ENCODE peak calls at places on chromosomes 2 and 18, in seven cellular contexts. O is ovary, L is tibial nerve, R is GM23248, B is endothelial cell of umbilical vein, S is HCT116, K is heart left ventricle. P is an unnamed sample. For H3K4me1, the result is how much of the 10 kb centered on the place peaks cover.

GRCh38 chr18:24567199-24567598 is 106.8 kb downstream of the HRH4 start:
- DNase-seq in O (no peak), L (no peak), R (peak), B (peak), S (no peak), K (no peak), P (no peak)

GRCh38 chr2:73851274-73851673 is 22.5 kb downstream of the STAMBP start:
- DNase-seq in O (no peak), L (no peak), R (peak), B (no peak), S (peak), K (no peak), P (no peak)

GRCh38 chr2:98483257-98483861 is 38.7 kb downstream of the INPP4A start:
- DNase-seq in O (no peak), L (no peak), R (no peak), B (no peak), S (no peak), K (no peak), P (no peak)

GRCh38 chr2:237798236-237799059 is at the start of gene RBM44:
- DNase-seq in O (no peak), L (no peak), R (no peak), B (no peak), S (no peak), K (no peak), P (no peak)

GRCh38 chr2:72289283-72289682 is 141.6 kb upstream of the CYP26B1 start:
- DNase-seq in O (no peak), L (no peak), R (peak), B (no peak), S (no peak), K (no peak), P (no peak)

GRCh38 chr2:234412726-234413125 is 84.2 kb downstream of the ARL4C start:
- DNase-seq in O (no peak), L (no peak), R (peak), B (no peak), S (no peak), K (no peak), P (no peak)

GRCh38 chr2:176531608-176532007 is 262.4 kb downstream of the MTX2 start:
- DNase-seq in O (no peak), L (no peak), R (no peak), B (no peak), S (no peak), K (no peak), P (no peak)

GRCh38 chr2:19392191-19392590 is 33.8 kb upstream of the OSR1 start:
- DNase-seq in O (no peak), L (no peak), R (no peak), B (no peak), S (no peak), K (no peak), P (no peak)

GRCh38 chr18:48829443-48830149 is 121.2 kb downstream of the SMAD7 start:
- DNase-seq in O (no peak), L (no peak), R (no peak), B (no peak), S (no peak), K (no peak), P (peak)

GRCh38 chr2:239035997-239036731 is 188.3 kb downstream of the TWIST2 start:
- DNase-seq in O (no peak), L (no peak), R (no peak), B (no peak), S (no peak), K (no peak), P (no peak)

GRCh38 chr2:29519996-29520395 is 401.4 kb downstream of the ALK start:
- DNase-seq in O (no peak), L (no peak), R (peak), B (no peak), S (no peak), K (no peak), P (no peak)

GRCh38 chr18:13178976-13179375 is 39.6 kb upstream of the LDLRAD4 start:
- DNase-seq in O (no peak), L (no peak), R (no peak), B (no peak), S (no peak), K (no peak), P (no peak)

GRCh38 chr18:41121116-41121826 is 833.8 kb upstream of the PIK3C3 start:
- DNase-seq in O (no peak), L (no peak), R (peak), B (peak), S (no peak), K (no peak), P (no peak)

GRCh38 chr2:40097691-40098376 is 318.8 kb upstream of the THUMPD2 start:
- DNase-seq in O (no peak), L (no peak), R (peak), B (no peak), S (no peak), K (no peak), P (no peak)

GRCh38 chr2:101655941-101656422 is 41.5 kb upstream of the MAP4K4 start:
- DNase-seq in O (no peak), L (no peak), R (peak), B (no peak), S (no peak), K (no peak), P (no peak)

GRCh38 chr2:47516496-47517104 is 113.6 kb downstream of the MSH2 start:
- DNase-seq in O (no peak), L (no peak), R (no peak), B (no peak), S (no peak), K (no peak), P (no peak)

GRCh38 chr2:150188177-150188576 is 299.3 kb downstream of the RND3 start:
- DNase-seq in O (no peak), L (no peak), R (peak), B (peak), S (no peak), K (no peak), P (no peak)

GRCh38 chr2:47271054-47272000 is 116.2 kb upstream of the STPG4 start:
- DNase-seq in O (no peak), L (no peak), R (no peak), B (no peak), S (no peak), K (no peak), P (no peak)

GRCh38 chr2:167925775-167926174 is 321.6 kb downstream of the STK39 start:
- DNase-seq in O (no peak), L (no peak), R (no peak), B (no peak), S (no peak), K (no peak), P (no peak)

DNA sequence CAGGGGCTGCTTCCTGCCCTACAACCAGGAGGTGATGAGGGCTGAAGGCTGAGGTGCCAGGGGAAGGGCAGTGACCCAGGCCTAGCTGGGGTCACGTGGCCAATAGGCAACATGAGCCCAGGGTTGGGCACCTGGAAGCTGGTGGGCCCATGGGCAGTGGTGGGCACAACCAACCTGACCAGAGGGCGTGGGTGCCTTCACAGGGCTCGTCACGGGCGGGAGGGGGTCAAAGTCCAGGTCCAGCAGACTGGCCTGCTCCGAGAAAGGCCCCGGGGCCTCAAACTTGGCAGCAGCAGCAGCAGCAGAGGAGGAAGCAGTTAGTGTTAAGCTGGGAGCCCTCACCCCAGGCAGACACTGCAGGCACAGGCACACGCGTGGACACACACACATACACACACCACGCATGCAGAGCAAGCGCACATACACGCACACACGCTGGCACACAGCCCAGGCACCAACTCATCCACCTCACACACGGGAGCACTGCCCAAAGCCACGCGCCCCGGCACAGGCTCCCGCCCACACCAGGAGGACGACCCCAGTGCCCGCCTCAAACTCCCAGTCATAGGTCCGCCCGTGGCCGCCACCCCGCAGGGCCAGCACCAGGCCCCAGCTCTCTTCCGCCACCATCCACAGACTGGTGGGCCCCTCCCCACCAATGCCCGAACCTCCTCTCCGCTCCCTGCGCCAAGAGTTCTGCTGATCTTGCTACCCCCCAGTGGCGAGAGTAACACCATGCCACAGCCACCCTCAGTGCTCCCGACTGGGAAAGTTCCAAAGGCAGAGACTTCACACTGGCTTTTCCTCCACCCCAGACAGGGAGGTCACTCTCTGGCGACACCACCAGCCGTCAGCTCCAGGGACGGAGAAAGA is 53.0 kb downstream of the BIN1 start:
- DNase-seq in O (no peak), L (no peak), R (no peak), B (no peak), S (no peak), K (no peak), P (no peak)
- H3K4me1 ChIP-seq in O (under half), L (under half), R (under half), B (under half), S (under half), K (under half), P (under half)

GRCh38 chr2:224570328-224570993 is 14.7 kb downstream of the CUL3 start:
- DNase-seq in O (no peak), L (no peak), R (peak), B (no peak), S (no peak), K (no peak), P (no peak)
- H3K4me1 ChIP-seq in O (under half), L (under half), R (under half), B (under half), S (under half), K (half or more), P (half or more)

GRCh38 chr2:199988176-199988575 is 32.8 kb downstream of the MAIP1 start:
- DNase-seq in O (no peak), L (no peak), R (no peak), B (peak), S (no peak), K (peak), P (no peak)
- H3K4me1 ChIP-seq in O (under half), L (under half), R (under half), B (under half), S (under half), K (under half), P (under half)

GRCh38 chr2:136006658-136007057 is 21.2 kb upstream of the DARS1 start:
- DNase-seq in O (no peak), L (no peak), R (peak), B (no peak), S (no peak), K (no peak), P (no peak)
- H3K4me1 ChIP-seq in O (under half), L (under half), R (under half), B (under half), S (under half), K (under half), P (under half)

DNA sequence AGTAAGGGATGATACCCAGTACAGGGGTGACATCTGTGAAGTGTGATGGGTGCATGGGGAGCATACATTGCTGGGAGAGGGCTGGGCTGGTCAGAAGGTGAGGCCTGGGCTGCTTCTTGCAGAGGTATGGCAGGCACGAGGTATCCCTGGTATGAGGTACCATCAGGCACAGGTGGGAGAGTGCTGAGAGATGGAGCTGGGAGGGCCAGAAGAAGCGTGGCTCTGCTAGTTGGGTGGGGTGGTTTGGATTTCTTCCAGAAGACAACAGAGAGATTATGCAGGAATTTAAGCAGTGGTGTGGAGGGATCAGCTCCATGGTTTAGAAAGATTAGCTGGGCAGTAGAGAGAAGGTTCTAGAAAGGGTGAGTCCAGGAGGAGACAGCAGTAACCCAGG is 181.9 kb upstream of the HAAO start:
- DNase-seq in O (peak), L (no peak), R (no peak), B (no peak), S (no peak), K (no peak), P (no peak)
- H3K4me1 ChIP-seq in O (under half), L (under half), R (under half), B (under half), S (under half), K (under half), P (under half)